ENCODE peak calls at places on chromosomes 13 and 19, in ten cellular contexts. One of them, this sample, is unnamed.

GRCh38 chr13:89163081-89163480 is 1491.9 kb downstream of the SLITRK5 start:
- DNase-seq in stimulated activated CD4-positive, alpha-beta T cell treated with anti-CD3 and anti-CD28 coated beads, Interleukin-1b, Interleukin-23, amount 100 ng/mL, for 1 hour: no peak
- DNase-seq in Right ventricle myocardium superior: no peak
- DNase-seq in effector CD4-positive, alpha-beta T cell: no peak
- DNase-seq in fibroblast of the aortic adventitia: peak; percentile 71
- DNase-seq in fibroblast of villous mesenchyme: peak; percentile 57
- DNase-seq in pancreas: no peak
- DNase-seq in naive B cell: no peak
- DNase-seq in retina: no peak
- DNase-seq in T-helper 9 cell: no peak
- DNase-seq in this sample: no peak

GRCh38 chr13:32941368-32941767 is 74.9 kb upstream of the KL start:
- DNase-seq in stimulated activated CD4-positive, alpha-beta T cell treated with anti-CD3 and anti-CD28 coated beads, Interleukin-1b, Interleukin-23, amount 100 ng/mL, for 1 hour: no peak
- DNase-seq in Right ventricle myocardium superior: no peak
- DNase-seq in effector CD4-positive, alpha-beta T cell: no peak
- DNase-seq in fibroblast of the aortic adventitia: no peak
- DNase-seq in fibroblast of villous mesenchyme: no peak
- DNase-seq in pancreas: no peak
- DNase-seq in naive B cell: no peak
- DNase-seq in retina: no peak
- DNase-seq in T-helper 9 cell: no peak
- DNase-seq in this sample: no peak

GRCh38 chr13:27242642-27243185 is 8.6 kb upstream of the RPL21 start:
- DNase-seq in stimulated activated CD4-positive, alpha-beta T cell treated with anti-CD3 and anti-CD28 coated beads, Interleukin-1b, Interleukin-23, amount 100 ng/mL, for 1 hour: no peak
- DNase-seq in Right ventricle myocardium superior: no peak
- DNase-seq in effector CD4-positive, alpha-beta T cell: no peak
- DNase-seq in fibroblast of the aortic adventitia: no peak
- DNase-seq in fibroblast of villous mesenchyme: no peak
- DNase-seq in pancreas: no peak
- DNase-seq in naive B cell: no peak
- DNase-seq in retina: no peak
- DNase-seq in T-helper 9 cell: no peak
- DNase-seq in this sample: no peak

GRCh38 chr19:13029301-13029880 is 34.1 kb downstream of the NFIX start:
- DNase-seq in stimulated activated CD4-positive, alpha-beta T cell treated with anti-CD3 and anti-CD28 coated beads, Interleukin-1b, Interleukin-23, amount 100 ng/mL, for 1 hour: no peak
- DNase-seq in Right ventricle myocardium superior: no peak
- DNase-seq in effector CD4-positive, alpha-beta T cell: no peak
- DNase-seq in fibroblast of the aortic adventitia: no peak
- DNase-seq in fibroblast of villous mesenchyme: no peak
- DNase-seq in pancreas: no peak
- DNase-seq in naive B cell: no peak
- DNase-seq in retina: no peak
- DNase-seq in T-helper 9 cell: no peak
- DNase-seq in this sample: no peak

GRCh38 chr19:28705008-28705407 is 507.9 kb downstream of the UQCRFS1 start:
- DNase-seq in stimulated activated CD4-positive, alpha-beta T cell treated with anti-CD3 and anti-CD28 coated beads, Interleukin-1b, Interleukin-23, amount 100 ng/mL, for 1 hour: no peak
- DNase-seq in Right ventricle myocardium superior: no peak
- DNase-seq in effector CD4-positive, alpha-beta T cell: no peak
- DNase-seq in fibroblast of the aortic adventitia: peak; percentile 90
- DNase-seq in fibroblast of villous mesenchyme: peak; percentile 7
- DNase-seq in pancreas: no peak
- DNase-seq in naive B cell: no peak
- DNase-seq in retina: no peak
- DNase-seq in T-helper 9 cell: no peak
- DNase-seq in this sample: no peak

GRCh38 chr19:49851456-49852259 is 699 bp downstream of the PTOV1 start:
- DNase-seq in stimulated activated CD4-positive, alpha-beta T cell treated with anti-CD3 and anti-CD28 coated beads, Interleukin-1b, Interleukin-23, amount 100 ng/mL, for 1 hour: no peak
- DNase-seq in Right ventricle myocardium superior: no peak
- DNase-seq in effector CD4-positive, alpha-beta T cell: peak; percentile 24
- DNase-seq in fibroblast of the aortic adventitia: no peak
- DNase-seq in fibroblast of villous mesenchyme: peak; percentile 44
- DNase-seq in pancreas: peak; percentile 50
- DNase-seq in naive B cell: no peak
- DNase-seq in retina: no peak
- DNase-seq in T-helper 9 cell: no peak
- DNase-seq in this sample: peak; percentile 29

GRCh38 chr13:77554079-77554478 is 18.6 kb downstream of the SCEL start:
- DNase-seq in stimulated activated CD4-positive, alpha-beta T cell treated with anti-CD3 and anti-CD28 coated beads, Interleukin-1b, Interleukin-23, amount 100 ng/mL, for 1 hour: no peak
- DNase-seq in Right ventricle myocardium superior: no peak
- DNase-seq in effector CD4-positive, alpha-beta T cell: no peak
- DNase-seq in fibroblast of the aortic adventitia: no peak
- DNase-seq in fibroblast of villous mesenchyme: no peak
- DNase-seq in pancreas: no peak
- DNase-seq in naive B cell: no peak
- DNase-seq in retina: no peak
- DNase-seq in T-helper 9 cell: no peak
- DNase-seq in this sample: no peak

GRCh38 chr19:41530761-41531301 is 45.1 kb upstream of the CEACAM21 start:
- DNase-seq in stimulated activated CD4-positive, alpha-beta T cell treated with anti-CD3 and anti-CD28 coated beads, Interleukin-1b, Interleukin-23, amount 100 ng/mL, for 1 hour: no peak
- DNase-seq in Right ventricle myocardium superior: no peak
- DNase-seq in effector CD4-positive, alpha-beta T cell: no peak
- DNase-seq in fibroblast of the aortic adventitia: no peak
- DNase-seq in fibroblast of villous mesenchyme: no peak
- DNase-seq in pancreas: no peak
- DNase-seq in naive B cell: peak; percentile 53
- DNase-seq in retina: no peak
- DNase-seq in T-helper 9 cell: no peak
- DNase-seq in this sample: no peak

GRCh38 chr19:3359850-3360493 is 6.4 kb upstream of the NFIC start:
- DNase-seq in stimulated activated CD4-positive, alpha-beta T cell treated with anti-CD3 and anti-CD28 coated beads, Interleukin-1b, Interleukin-23, amount 100 ng/mL, for 1 hour: no peak
- DNase-seq in Right ventricle myocardium superior: no peak
- DNase-seq in effector CD4-positive, alpha-beta T cell: no peak
- DNase-seq in fibroblast of the aortic adventitia: no peak
- DNase-seq in fibroblast of villous mesenchyme: no peak
- DNase-seq in pancreas: no peak
- DNase-seq in naive B cell: peak; percentile 38
- DNase-seq in retina: no peak
- DNase-seq in T-helper 9 cell: no peak
- DNase-seq in this sample: no peak

GRCh38 chr19:47003611-47003935 is 16.1 kb upstream of the NPAS1 start:
- DNase-seq in stimulated activated CD4-positive, alpha-beta T cell treated with anti-CD3 and anti-CD28 coated beads, Interleukin-1b, Interleukin-23, amount 100 ng/mL, for 1 hour: no peak
- DNase-seq in Right ventricle myocardium superior: no peak
- DNase-seq in effector CD4-positive, alpha-beta T cell: no peak
- DNase-seq in fibroblast of the aortic adventitia: no peak
- DNase-seq in fibroblast of villous mesenchyme: no peak
- DNase-seq in pancreas: no peak
- DNase-seq in naive B cell: no peak
- DNase-seq in retina: peak; percentile 74
- DNase-seq in T-helper 9 cell: no peak
- DNase-seq in this sample: no peak

GRCh38 chr19:39145180-39145953 is 19.8 kb downstream of the PAK4 start:
- DNase-seq in stimulated activated CD4-positive, alpha-beta T cell treated with anti-CD3 and anti-CD28 coated beads, Interleukin-1b, Interleukin-23, amount 100 ng/mL, for 1 hour: no peak
- DNase-seq in Right ventricle myocardium superior: no peak
- DNase-seq in effector CD4-positive, alpha-beta T cell: no peak
- DNase-seq in fibroblast of the aortic adventitia: no peak
- DNase-seq in fibroblast of villous mesenchyme: no peak
- DNase-seq in pancreas: no peak
- DNase-seq in naive B cell: no peak
- DNase-seq in retina: peak; percentile 56
- DNase-seq in T-helper 9 cell: no peak
- DNase-seq in this sample: no peak

GRCh38 chr13:107211073-107211472 is 643.1 kb upstream of the ARGLU1 start:
- DNase-seq in stimulated activated CD4-positive, alpha-beta T cell treated with anti-CD3 and anti-CD28 coated beads, Interleukin-1b, Interleukin-23, amount 100 ng/mL, for 1 hour: peak; percentile 4
- DNase-seq in Right ventricle myocardium superior: peak; percentile 75
- DNase-seq in effector CD4-positive, alpha-beta T cell: peak; percentile 7
- DNase-seq in fibroblast of the aortic adventitia: peak; percentile 81
- DNase-seq in fibroblast of villous mesenchyme: peak; percentile 97
- DNase-seq in pancreas: peak; percentile 43
- DNase-seq in naive B cell: peak; percentile 1
- DNase-seq in retina: peak; percentile 85
- DNase-seq in T-helper 9 cell: peak; percentile 14
- DNase-seq in this sample: no peak

GRCh38 chr13:28100149-28101121 is at the start of gene FLT3:
- DNase-seq in stimulated activated CD4-positive, alpha-beta T cell treated with anti-CD3 and anti-CD28 coated beads, Interleukin-1b, Interleukin-23, amount 100 ng/mL, for 1 hour: no peak
- DNase-seq in Right ventricle myocardium superior: peak; percentile 53
- DNase-seq in effector CD4-positive, alpha-beta T cell: peak; percentile 3
- DNase-seq in fibroblast of the aortic adventitia: peak; percentile 2
- DNase-seq in fibroblast of villous mesenchyme: peak; percentile 28
- DNase-seq in pancreas: peak; percentile 45
- DNase-seq in naive B cell: peak; percentile 47
- DNase-seq in retina: peak; percentile 90
- DNase-seq in T-helper 9 cell: no peak
- DNase-seq in this sample: peak; percentile 3

GRCh38 chr13:46339035-46339666 is 47.9 kb downstream of the RUBCNL start:
- DNase-seq in stimulated activated CD4-positive, alpha-beta T cell treated with anti-CD3 and anti-CD28 coated beads, Interleukin-1b, Interleukin-23, amount 100 ng/mL, for 1 hour: no peak
- DNase-seq in Right ventricle myocardium superior: peak; percentile 46
- DNase-seq in effector CD4-positive, alpha-beta T cell: no peak
- DNase-seq in fibroblast of the aortic adventitia: peak; percentile 82
- DNase-seq in fibroblast of villous mesenchyme: peak; percentile 25
- DNase-seq in pancreas: no peak
- DNase-seq in naive B cell: peak; percentile 50
- DNase-seq in retina: no peak
- DNase-seq in T-helper 9 cell: no peak
- DNase-seq in this sample: no peak

GRCh38 chr13:34019870-34020269 is 201.9 kb downstream of the RFC3 start:
- DNase-seq in stimulated activated CD4-positive, alpha-beta T cell treated with anti-CD3 and anti-CD28 coated beads, Interleukin-1b, Interleukin-23, amount 100 ng/mL, for 1 hour: no peak
- DNase-seq in Right ventricle myocardium superior: no peak
- DNase-seq in effector CD4-positive, alpha-beta T cell: no peak
- DNase-seq in fibroblast of the aortic adventitia: no peak
- DNase-seq in fibroblast of villous mesenchyme: no peak
- DNase-seq in pancreas: no peak
- DNase-seq in naive B cell: no peak
- DNase-seq in retina: no peak
- DNase-seq in T-helper 9 cell: no peak
- DNase-seq in this sample: no peak

GRCh38 chr13:46756977-46757376 is 40.0 kb downstream of the ESD start:
- DNase-seq in stimulated activated CD4-positive, alpha-beta T cell treated with anti-CD3 and anti-CD28 coated beads, Interleukin-1b, Interleukin-23, amount 100 ng/mL, for 1 hour: no peak
- DNase-seq in Right ventricle myocardium superior: no peak
- DNase-seq in effector CD4-positive, alpha-beta T cell: no peak
- DNase-seq in fibroblast of the aortic adventitia: peak; percentile 71
- DNase-seq in fibroblast of villous mesenchyme: peak; percentile 81
- DNase-seq in pancreas: no peak
- DNase-seq in naive B cell: peak; percentile 1
- DNase-seq in retina: no peak
- DNase-seq in T-helper 9 cell: no peak
- DNase-seq in this sample: no peak

GRCh38 chr19:30225615-30226463 is 146.3 kb upstream of the ZNF536 start:
- DNase-seq in stimulated activated CD4-positive, alpha-beta T cell treated with anti-CD3 and anti-CD28 coated beads, Interleukin-1b, Interleukin-23, amount 100 ng/mL, for 1 hour: no peak
- DNase-seq in Right ventricle myocardium superior: no peak
- DNase-seq in effector CD4-positive, alpha-beta T cell: no peak
- DNase-seq in fibroblast of the aortic adventitia: no peak
- DNase-seq in fibroblast of villous mesenchyme: no peak
- DNase-seq in pancreas: no peak
- DNase-seq in naive B cell: no peak
- DNase-seq in retina: peak; percentile 55
- DNase-seq in T-helper 9 cell: no peak
- DNase-seq in this sample: no peak

GRCh38 chr13:39618546-39618945 is 15.6 kb upstream of the LHFPL6 start:
- DNase-seq in stimulated activated CD4-positive, alpha-beta T cell treated with anti-CD3 and anti-CD28 coated beads, Interleukin-1b, Interleukin-23, amount 100 ng/mL, for 1 hour: no peak
- DNase-seq in Right ventricle myocardium superior: no peak
- DNase-seq in effector CD4-positive, alpha-beta T cell: no peak
- DNase-seq in fibroblast of the aortic adventitia: no peak
- DNase-seq in fibroblast of villous mesenchyme: no peak
- DNase-seq in pancreas: no peak
- DNase-seq in naive B cell: no peak
- DNase-seq in retina: no peak
- DNase-seq in T-helper 9 cell: no peak
- DNase-seq in this sample: no peak

GRCh38 chr19:2014731-2015610 is 543 bp downstream of the BTBD2 start:
- DNase-seq in stimulated activated CD4-positive, alpha-beta T cell treated with anti-CD3 and anti-CD28 coated beads, Interleukin-1b, Interleukin-23, amount 100 ng/mL, for 1 hour: no peak
- DNase-seq in Right ventricle myocardium superior: no peak
- DNase-seq in effector CD4-positive, alpha-beta T cell: no peak
- DNase-seq in fibroblast of the aortic adventitia: no peak
- DNase-seq in fibroblast of villous mesenchyme: no peak
- DNase-seq in pancreas: no peak
- DNase-seq in naive B cell: no peak
- DNase-seq in retina: no peak
- DNase-seq in T-helper 9 cell: no peak
- DNase-seq in this sample: peak; percentile 28

GRCh38 chr13:36130542-36131214 is 504 bp downstream of the DCLK1 start:
- DNase-seq in stimulated activated CD4-positive, alpha-beta T cell treated with anti-CD3 and anti-CD28 coated beads, Interleukin-1b, Interleukin-23, amount 100 ng/mL, for 1 hour: no peak
- DNase-seq in Right ventricle myocardium superior: peak; percentile 60
- DNase-seq in effector CD4-positive, alpha-beta T cell: no peak
- DNase-seq in fibroblast of the aortic adventitia: peak; percentile 35
- DNase-seq in fibroblast of villous mesenchyme: no peak
- DNase-seq in pancreas: no peak
- DNase-seq in naive B cell: no peak
- DNase-seq in retina: peak; percentile 86
- DNase-seq in T-helper 9 cell: no peak
- DNase-seq in this sample: no peak

GRCh38 chr13:46278474-46278873 is 66.7 kb downstream of the LRRC63 start:
- DNase-seq in stimulated activated CD4-positive, alpha-beta T cell treated with anti-CD3 and anti-CD28 coated beads, Interleukin-1b, Interleukin-23, amount 100 ng/mL, for 1 hour: no peak
- DNase-seq in Right ventricle myocardium superior: no peak
- DNase-seq in effector CD4-positive, alpha-beta T cell: no peak
- DNase-seq in fibroblast of the aortic adventitia: no peak
- DNase-seq in fibroblast of villous mesenchyme: no peak
- DNase-seq in pancreas: no peak
- DNase-seq in naive B cell: no peak
- DNase-seq in retina: no peak
- DNase-seq in T-helper 9 cell: no peak
- DNase-seq in this sample: no peak

GRCh38 chr19:18999016-18999758 is 34.1 kb downstream of the SUGP2 start:
- DNase-seq in stimulated activated CD4-positive, alpha-beta T cell treated with anti-CD3 and anti-CD28 coated beads, Interleukin-1b, Interleukin-23, amount 100 ng/mL, for 1 hour: no peak
- DNase-seq in Right ventricle myocardium superior: peak; percentile 38
- DNase-seq in effector CD4-positive, alpha-beta T cell: no peak
- DNase-seq in fibroblast of the aortic adventitia: peak; percentile 27
- DNase-seq in fibroblast of villous mesenchyme: peak; percentile 19
- DNase-seq in pancreas: no peak
- DNase-seq in naive B cell: no peak
- DNase-seq in retina: no peak
- DNase-seq in T-helper 9 cell: no peak
- DNase-seq in this sample: no peak

GRCh38 chr13:27379694-27380596 is 44.5 kb upstream of the GTF3A start:
- DNase-seq in stimulated activated CD4-positive, alpha-beta T cell treated with anti-CD3 and anti-CD28 coated beads, Interleukin-1b, Interleukin-23, amount 100 ng/mL, for 1 hour: peak; percentile 27
- DNase-seq in Right ventricle myocardium superior: peak; percentile 71
- DNase-seq in effector CD4-positive, alpha-beta T cell: peak; percentile 28
- DNase-seq in fibroblast of the aortic adventitia: peak; percentile 62
- DNase-seq in fibroblast of villous mesenchyme: peak; percentile 34
- DNase-seq in pancreas: peak; percentile 74
- DNase-seq in naive B cell: peak; percentile 22
- DNase-seq in retina: peak; percentile 69
- DNase-seq in T-helper 9 cell: peak; percentile 38
- DNase-seq in this sample: peak; percentile 21

GRCh38 chr19:51693246-51693645 is at the start of gene SPACA6:
- DNase-seq in stimulated activated CD4-positive, alpha-beta T cell treated with anti-CD3 and anti-CD28 coated beads, Interleukin-1b, Interleukin-23, amount 100 ng/mL, for 1 hour: no peak
- DNase-seq in Right ventricle myocardium superior: no peak
- DNase-seq in effector CD4-positive, alpha-beta T cell: no peak
- DNase-seq in fibroblast of the aortic adventitia: no peak
- DNase-seq in fibroblast of villous mesenchyme: no peak
- DNase-seq in pancreas: no peak
- DNase-seq in naive B cell: no peak
- DNase-seq in retina: no peak
- DNase-seq in T-helper 9 cell: no peak
- DNase-seq in this sample: no peak

GRCh38 chr13:25171170-25171516 is 945 bp downstream of the AMER2 start:
- DNase-seq in stimulated activated CD4-positive, alpha-beta T cell treated with anti-CD3 and anti-CD28 coated beads, Interleukin-1b, Interleukin-23, amount 100 ng/mL, for 1 hour: no peak
- DNase-seq in Right ventricle myocardium superior: no peak
- DNase-seq in effector CD4-positive, alpha-beta T cell: no peak
- DNase-seq in fibroblast of the aortic adventitia: no peak
- DNase-seq in fibroblast of villous mesenchyme: no peak
- DNase-seq in pancreas: no peak
- DNase-seq in naive B cell: no peak
- DNase-seq in retina: no peak
- DNase-seq in T-helper 9 cell: no peak
- DNase-seq in this sample: no peak

GRCh38 chr19:39276740-39277139 is 8.5 kb downstream of the IFNL2 start:
- DNase-seq in stimulated activated CD4-positive, alpha-beta T cell treated with anti-CD3 and anti-CD28 coated beads, Interleukin-1b, Interleukin-23, amount 100 ng/mL, for 1 hour: no peak
- DNase-seq in Right ventricle myocardium superior: no peak
- DNase-seq in effector CD4-positive, alpha-beta T cell: no peak
- DNase-seq in fibroblast of the aortic adventitia: no peak
- DNase-seq in fibroblast of villous mesenchyme: no peak
- DNase-seq in pancreas: no peak
- DNase-seq in naive B cell: no peak
- DNase-seq in retina: no peak
- DNase-seq in T-helper 9 cell: no peak
- DNase-seq in this sample: no peak